ENCODE peak calls at places on chromosome 19, in seven cellular contexts. I is LNCaP clone FGC; Y is body of pancreas; K is CD8-positive, alpha-beta T cell; A is ovary; C is fibroblast of pulmonary artery; N is bronchial epithelial cell. L is an unnamed sample.

GRCh38 chr19:919157-920050 is 2.3 kb downstream of the KISS1R start:
- DNase-seq in N (peak), Y (no peak), C (no peak), I (no peak), A (no peak), K (no peak), L (no peak)

GRCh38 chr19:38684078-38684861 is 36.8 kb downstream of the ACTN4 start:
- DNase-seq in C (peak), A (peak), Y (peak), N (peak), K (no peak), I (peak), L (peak)

GRCh38 chr19:50477751-50478515 is 1.3 kb upstream of the GARIN5A start:
- DNase-seq in N (no peak), A (no peak), Y (no peak), I (no peak), K (no peak), C (no peak), L (no peak)

GRCh38 chr19:3146677-3147100 is 10.9 kb downstream of the GNA15 start:
- DNase-seq in K (peak), Y (no peak), I (no peak), A (no peak), N (no peak), C (no peak), L (no peak)

GRCh38 chr19:2977686-2978466 is 512 bp downstream of the TLE6 start:
- DNase-seq in I (no peak), N (no peak), C (no peak), K (no peak), Y (peak), A (no peak), L (no peak)

GRCh38 chr19:1748115-1748702 is 5.1 kb upstream of the ONECUT3 start:
- DNase-seq in C (no peak), Y (no peak), N (no peak), A (no peak), I (no peak), K (no peak), L (peak)

GRCh38 chr19:17627921-17628320 is 60.2 kb downstream of the UNC13A start:
- DNase-seq in A (no peak), N (no peak), I (no peak), C (no peak), Y (no peak), K (no peak), L (no peak)

GRCh38 chr19:13366529-13367143 is 139.6 kb downstream of the CACNA1A start:
- DNase-seq in A (no peak), C (peak), K (no peak), I (no peak), N (peak), Y (no peak), L (peak)

GRCh38 chr19:38023245-38023644 is 116.2 kb downstream of the SIPA1L3 start:
- DNase-seq in C (peak), A (no peak), K (no peak), I (no peak), N (peak), Y (no peak), L (no peak)

GRCh38 chr19:8512115-8512967 is 1.6 kb downstream of the ZNF414 start:
- DNase-seq in N (peak), I (no peak), Y (no peak), A (peak), K (no peak), C (peak), L (peak)

GRCh38 chr19:9075064-9075964 is 11.5 kb upstream of the OR1M1 start:
- DNase-seq in C (peak), K (peak), Y (peak), I (no peak), N (peak), A (peak), L (peak)

GRCh38 chr19:2149980-2150793 is 1.2 kb downstream of the AP3D1 start:
- DNase-seq in I (no peak), N (peak), Y (peak), C (no peak), A (peak), K (no peak), L (no peak)

GRCh38 chr19:42081584-42082258 is 5.8 kb downstream of the ZNF574 start:
- DNase-seq in C (peak), Y (peak), K (no peak), A (no peak), I (no peak), N (peak), L (peak)

GRCh38 chr19:12647490-12648071 is 19.0 kb downstream of the MAN2B1 start:
- DNase-seq in Y (peak), I (no peak), N (peak), A (peak), K (no peak), C (peak), L (peak)

GRCh38 chr19:55261671-55262126 is 2.9 kb upstream of the PPP6R1 start:
- DNase-seq in N (no peak), Y (no peak), I (no peak), K (no peak), A (no peak), C (no peak), L (no peak)

GRCh38 chr19:13597625-13598024 is 91.3 kb upstream of the CACNA1A start:
- DNase-seq in C (peak), I (peak), Y (peak), A (peak), N (peak), K (peak), L (peak)

GRCh38 chr19:49514151-49514550 is 1.7 kb downstream of the FCGRT start:
- DNase-seq in K (no peak), I (no peak), Y (peak), C (no peak), N (no peak), A (no peak), L (no peak)

GRCh38 chr19:10209305-10209704 is 14.6 kb upstream of the DNMT1 start:
- DNase-seq in A (no peak), N (peak), C (peak), I (no peak), K (no peak), Y (no peak), L (no peak)

GRCh38 chr19:43534811-43535761 is 2.1 kb downstream of the ZNF575 start:
- DNase-seq in A (peak), I (no peak), Y (peak), K (peak), N (peak), C (peak), L (no peak)

GRCh38 chr19:54096642-54097106 is 3.9 kb downstream of the OSCAR start:
- DNase-seq in A (no peak), C (peak), K (peak), Y (no peak), I (no peak), N (peak), L (no peak)

GRCh38 chr19:17305517-17306284 is at the start of gene MRPL34:
- DNase-seq in A (peak), C (peak), N (peak), Y (peak), I (peak), K (peak), L (peak)

DNA sequence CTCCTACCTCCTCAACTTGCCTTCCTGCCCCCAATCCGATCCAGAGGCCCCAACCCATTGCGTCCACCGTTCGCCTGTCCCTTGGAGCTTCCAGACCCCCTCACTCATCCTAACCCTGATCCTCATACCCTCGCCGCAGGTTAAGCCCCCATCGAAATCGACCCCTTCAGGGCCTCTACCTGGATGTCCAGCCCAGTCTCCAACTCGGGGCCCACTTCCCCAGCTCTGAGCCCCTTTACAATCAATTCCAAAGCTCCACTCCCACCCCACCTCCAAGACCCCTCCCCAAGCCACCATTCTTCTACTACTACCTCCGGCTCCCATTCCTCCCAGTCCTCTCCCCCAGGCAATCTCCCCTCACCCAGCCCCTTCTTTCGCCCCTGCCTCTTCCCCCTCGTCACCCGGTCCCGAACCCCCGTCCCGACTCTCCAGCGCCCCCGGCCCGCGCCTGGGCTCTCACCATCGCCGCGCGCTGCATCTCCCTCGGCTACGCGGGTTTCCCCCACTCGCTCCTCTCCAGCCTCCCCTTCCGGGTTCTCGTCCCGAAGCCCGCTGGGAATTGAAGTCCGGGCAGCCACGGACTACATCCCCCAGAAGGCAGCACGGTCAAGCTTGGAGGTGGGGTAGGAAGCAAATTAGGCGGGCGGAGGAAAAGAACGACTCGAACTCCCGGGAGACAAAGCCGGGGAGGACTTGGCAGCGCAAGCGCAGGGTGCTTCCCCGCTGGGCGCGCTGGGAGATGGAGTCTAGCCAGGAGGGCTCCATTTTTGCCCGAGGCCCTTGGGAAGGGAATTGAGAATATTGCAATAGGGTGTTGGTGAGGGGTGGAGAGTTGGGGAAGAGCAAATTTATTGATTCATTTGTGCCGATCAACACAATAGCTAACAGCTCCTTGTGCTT is at the start of gene FBXO46:
- DNase-seq in C (peak), K (peak), N (peak), I (peak), A (peak), Y (peak), L (peak)
- TF ChIP-seq CTCF in C (peak), K (no peak), N (peak), I (no peak), A (no peak), Y (no peak), L (no peak)

DNA sequence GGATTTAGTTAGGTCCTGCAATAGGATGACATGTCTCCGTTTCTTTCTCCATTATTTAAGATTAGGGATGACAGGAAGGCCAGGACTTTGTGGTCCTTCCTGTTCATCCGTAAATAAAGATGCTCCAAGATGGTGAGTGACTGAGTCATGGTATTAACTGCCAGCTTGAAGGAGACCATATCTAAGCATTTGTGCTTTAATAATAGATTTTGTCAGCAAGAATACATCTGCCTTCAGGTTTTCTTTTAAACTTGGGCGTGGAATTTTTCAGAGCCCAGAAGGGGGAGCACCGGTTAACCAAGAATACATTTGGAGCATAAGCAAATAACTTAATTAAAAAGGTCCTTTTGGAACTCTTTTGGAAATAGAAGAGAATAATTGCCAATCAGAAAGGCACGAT is 68.2 kb downstream of the ARHGAP35 start:
- DNase-seq in Y (no peak), N (no peak), K (no peak), I (no peak), A (no peak), C (no peak), L (no peak)
- TF ChIP-seq CTCF in Y (no peak), N (no peak), K (no peak), I (no peak), A (no peak), C (peak), L (no peak)

GRCh38 chr19:7328647-7329046 is 20.1 kb upstream of the ARHGEF18 start:
- DNase-seq in A (no peak), Y (no peak), K (no peak), I (no peak), N (no peak), C (no peak), L (no peak)

GRCh38 chr19:7327802-7328201 is 20.9 kb upstream of the ARHGEF18 start:
- DNase-seq in N (no peak), A (no peak), C (no peak), K (no peak), Y (no peak), I (no peak), L (no peak)

GRCh38 chr19:7331446-7331845 is 17.3 kb upstream of the ARHGEF18 start:
- DNase-seq in Y (no peak), K (no peak), N (no peak), A (no peak), I (no peak), C (no peak), L (no peak)

GRCh38 chr19:7326105-7326877 is 22.4 kb upstream of the ARHGEF18 start:
- DNase-seq in A (no peak), N (peak), I (peak), Y (no peak), K (no peak), C (peak), L (no peak)
- TF ChIP-seq CTCF in A (no peak), N (peak), I (peak), Y (peak), K (peak), C (peak), L (peak)

DNA sequence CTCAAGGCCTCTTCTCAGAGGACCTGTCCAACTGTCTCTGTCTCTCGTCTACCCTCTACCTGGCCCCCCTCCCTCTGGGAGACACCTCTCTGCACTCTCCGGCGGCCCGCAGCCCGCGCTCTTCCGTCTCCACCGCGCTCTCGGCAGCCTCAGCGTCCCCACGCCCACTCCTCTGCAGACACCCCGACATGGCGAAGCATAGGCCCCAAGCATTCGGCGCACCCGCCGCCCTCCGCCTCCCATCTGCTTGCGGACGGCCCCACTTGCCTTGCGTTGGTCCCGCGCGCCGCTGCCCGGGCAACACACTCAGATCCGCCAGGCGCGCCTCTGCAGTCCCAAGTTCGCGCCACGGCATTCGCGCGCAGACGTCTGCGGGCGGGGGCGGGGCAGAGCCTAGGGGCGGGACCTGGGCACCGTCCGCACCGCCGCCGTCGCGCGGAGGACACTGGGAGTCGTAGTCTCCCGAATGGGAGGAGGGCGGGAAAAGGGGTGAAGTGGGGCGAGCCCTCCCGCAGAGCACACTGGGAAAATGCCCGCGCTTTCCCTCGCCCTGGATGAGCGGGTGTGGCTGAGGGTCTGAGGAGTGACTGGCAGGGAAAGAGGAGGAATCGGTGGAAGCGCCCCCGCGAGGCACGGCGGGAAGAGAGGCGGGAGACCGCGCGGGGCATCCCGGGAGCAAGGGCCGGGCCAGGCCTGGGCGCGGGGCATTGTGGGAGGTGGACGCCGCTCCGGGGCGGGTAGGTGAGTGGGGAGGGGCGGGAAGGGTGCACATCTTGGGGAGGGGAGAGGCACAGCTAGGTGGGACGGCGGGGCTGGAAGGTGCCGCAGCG is at the start of the genes LIG1 and ZSWIM9:
- DNase-seq in K (peak), N (peak), A (peak), C (peak), I (peak), Y (peak), L (peak)
- TF ChIP-seq CTCF in K (peak), N (peak), A (peak), C (no peak), I (no peak), Y (peak), L (no peak)

DNA sequence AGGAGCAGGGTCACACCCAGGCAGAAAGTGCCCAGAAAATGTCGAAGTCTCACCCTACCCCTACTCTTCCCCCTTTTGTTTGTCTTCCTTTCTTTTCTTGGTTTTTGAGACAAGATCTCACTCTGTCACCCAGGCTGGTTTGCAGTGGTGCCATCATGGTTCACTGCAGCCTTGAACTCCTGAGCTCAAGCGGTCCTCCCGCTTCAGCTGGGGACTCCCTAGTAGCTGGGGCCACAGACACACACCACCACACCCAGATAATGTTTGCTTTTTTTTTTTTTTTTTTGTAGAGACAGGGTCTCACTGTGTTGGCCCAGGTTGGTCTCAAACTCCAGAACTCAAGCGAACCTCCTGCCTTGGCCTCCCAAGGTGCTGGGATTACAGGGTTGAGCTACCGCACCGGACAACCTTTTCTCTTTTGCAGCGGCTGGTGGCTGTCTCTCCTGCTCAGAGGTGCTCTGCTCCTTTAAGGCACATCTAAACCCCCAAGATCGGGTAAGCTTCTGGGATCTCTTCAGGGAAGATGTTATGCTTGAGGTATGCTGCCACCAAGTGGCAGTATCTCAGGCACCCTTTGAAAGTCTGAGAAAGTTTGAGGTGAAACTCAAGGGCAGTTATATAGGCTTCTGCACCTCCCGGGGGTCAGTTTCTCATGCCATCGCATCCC is 22.4 kb upstream of the EBI3 start:
- DNase-seq in K (no peak), I (no peak), Y (no peak), N (no peak), C (peak), A (no peak), L (no peak)
- TF ChIP-seq CTCF in K (no peak), I (peak), Y (no peak), N (no peak), C (peak), A (no peak), L (no peak)

GRCh38 chr19:47813304-47813994 is 8.3 kb upstream of the CRX start:
- DNase-seq in I (no peak), K (peak), N (peak), C (peak), A (peak), Y (peak), L (peak)
- TF ChIP-seq CTCF in I (peak), K (peak), N (peak), C (peak), A (no peak), Y (peak), L (peak)

DNA sequence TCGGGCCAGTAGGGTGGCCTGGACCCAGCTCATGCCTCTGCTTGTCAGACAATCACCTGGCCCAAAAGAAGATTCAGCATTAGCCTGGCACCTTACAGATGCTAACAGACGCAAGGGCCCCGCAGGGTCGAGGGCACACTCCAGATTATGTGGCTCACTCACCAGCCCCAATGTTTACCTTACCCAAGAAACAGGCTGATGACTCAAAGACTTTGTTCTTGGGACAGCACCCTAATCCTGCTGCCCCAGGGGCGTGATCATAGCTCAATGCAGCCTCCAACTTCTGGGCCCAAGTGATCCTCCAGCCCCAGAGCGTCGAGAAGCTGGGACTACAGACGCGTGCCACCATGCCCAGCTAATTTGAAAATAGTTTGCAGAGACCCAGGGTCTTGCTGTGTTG is 9.8 kb downstream of the ECSIT start:
- DNase-seq in I (no peak), C (no peak), N (peak), A (no peak), Y (no peak), K (no peak), L (no peak)
- TF ChIP-seq CTCF in I (no peak), C (no peak), N (no peak), A (no peak), Y (no peak), K (no peak), L (no peak)

GRCh38 chr19:57583521-57584416 is at the start of gene ZIK1:
- DNase-seq in I (peak), K (peak), N (peak), A (peak), Y (peak), C (peak), L (peak)
- TF ChIP-seq CTCF in I (peak), K (peak), N (peak), A (no peak), Y (no peak), C (no peak), L (no peak)

DNA sequence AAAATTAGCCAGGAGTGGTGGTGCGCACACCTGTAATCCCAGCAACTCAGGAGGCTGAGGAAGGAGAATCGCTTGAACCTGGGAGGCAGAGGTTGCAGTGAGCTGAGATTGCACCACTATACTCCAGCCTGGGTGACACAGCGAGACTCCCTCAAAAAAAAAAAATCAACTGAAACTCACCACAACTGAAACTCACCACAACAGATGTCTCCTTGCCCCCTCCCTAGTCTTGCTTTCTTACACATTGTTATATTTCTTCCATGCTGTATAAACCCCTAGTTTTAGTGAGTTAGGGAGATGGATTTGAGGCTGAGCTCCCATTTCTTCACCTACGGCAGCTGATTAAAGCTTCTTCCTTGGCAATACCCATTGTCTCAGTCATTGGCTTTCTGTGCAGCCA is 3.3 kb downstream of the ZIM3 start:
- DNase-seq in C (no peak), N (no peak), K (no peak), I (no peak), A (no peak), Y (no peak), L (no peak)
- TF ChIP-seq CTCF in C (no peak), N (no peak), K (no peak), I (no peak), A (no peak), Y (no peak), L (no peak)

L was measured in RWPE1.